ENCODE peak calls at places on chromosomes 12 and 14, in four cellular contexts. One of them, this sample, is unnamed.

GRCh38 chr14:42057176-42057575 is 450.5 kb downstream of the LRFN5 start:
- DNase-seq in WTC11: no peak
- DNase-seq in K562: no peak
- DNase-seq in HepG2: no peak
- DNase-seq in this sample: no peak

GRCh38 chr12:6603095-6603567 is 4.0 kb downstream of the CHD4 start:
- DNase-seq in WTC11: no peak
- DNase-seq in K562: no peak
- DNase-seq in HepG2: no peak
- DNase-seq in this sample: no peak

GRCh38 chr12:43861847-43862150 is 25.9 kb downstream of the TMEM117 start:
- DNase-seq in WTC11: no peak
- DNase-seq in K562: no peak
- DNase-seq in HepG2: no peak
- DNase-seq in this sample: no peak

GRCh38 chr12:2804390-2805145 is 7.9 kb upstream of the ITFG2 start:
- DNase-seq in WTC11: no peak
- DNase-seq in K562: no peak
- DNase-seq in HepG2: no peak
- DNase-seq in this sample: no peak

GRCh38 chr12:85448548-85449139 is 168.6 kb downstream of the ALX1 start:
- DNase-seq in WTC11: no peak
- DNase-seq in K562: no peak
- DNase-seq in HepG2: no peak
- DNase-seq in this sample: no peak

GRCh38 chr12:106046301-106046846 is 92.4 kb downstream of the NUAK1 start:
- DNase-seq in WTC11: no peak
- DNase-seq in K562: no peak
- DNase-seq in HepG2: no peak
- DNase-seq in this sample: no peak

GRCh38 chr12:94286580-94287244 is 138.3 kb downstream of the PLXNC1 start:
- DNase-seq in WTC11: no peak
- DNase-seq in K562: no peak
- DNase-seq in HepG2: no peak
- DNase-seq in this sample: no peak

GRCh38 chr12:73863541-73863940 is 674.1 kb upstream of the ATXN7L3B start:
- DNase-seq in WTC11: no peak
- DNase-seq in K562: no peak
- DNase-seq in HepG2: no peak
- DNase-seq in this sample: no peak

GRCh38 chr12:116880817-116881324 is 370 bp downstream of the HRK start:
- DNase-seq in WTC11: peak
- DNase-seq in K562: peak
- DNase-seq in HepG2: peak
- DNase-seq in this sample: peak
- TF ChIP-seq ELF4 in WTC11: no peak
- TF ChIP-seq ELF4 in K562: no peak
- TF ChIP-seq ELF4 in HepG2: no peak
- TF ChIP-seq ELF4 in this sample: no peak

GRCh38 chr12:5076761-5077160 is 33.1 kb downstream of the KCNA5 start:
- DNase-seq in WTC11: no peak
- DNase-seq in K562: no peak
- DNase-seq in HepG2: no peak
- DNase-seq in this sample: no peak

GRCh38 chr12:5083955-5084849 is 40.5 kb downstream of the KCNA5 start:
- DNase-seq in WTC11: no peak
- DNase-seq in K562: peak
- DNase-seq in HepG2: peak
- DNase-seq in this sample: peak

GRCh38 chr12:5085896-5086295 is 42.2 kb downstream of the KCNA5 start:
- DNase-seq in WTC11: no peak
- DNase-seq in K562: no peak
- DNase-seq in HepG2: no peak
- DNase-seq in this sample: no peak

GRCh38 chr12:5078423-5078822 is 34.7 kb downstream of the KCNA5 start:
- DNase-seq in WTC11: no peak
- DNase-seq in K562: no peak
- DNase-seq in HepG2: no peak
- DNase-seq in this sample: peak

GRCh38 chr12:5081016-5081415 is 37.3 kb downstream of the KCNA5 start:
- DNase-seq in WTC11: peak
- DNase-seq in K562: peak
- DNase-seq in HepG2: no peak
- DNase-seq in this sample: no peak
- TF ChIP-seq ELF4 in WTC11: no peak
- TF ChIP-seq ELF4 in K562: no peak
- TF ChIP-seq ELF4 in HepG2: no peak
- TF ChIP-seq ELF4 in this sample: no peak

DNA sequence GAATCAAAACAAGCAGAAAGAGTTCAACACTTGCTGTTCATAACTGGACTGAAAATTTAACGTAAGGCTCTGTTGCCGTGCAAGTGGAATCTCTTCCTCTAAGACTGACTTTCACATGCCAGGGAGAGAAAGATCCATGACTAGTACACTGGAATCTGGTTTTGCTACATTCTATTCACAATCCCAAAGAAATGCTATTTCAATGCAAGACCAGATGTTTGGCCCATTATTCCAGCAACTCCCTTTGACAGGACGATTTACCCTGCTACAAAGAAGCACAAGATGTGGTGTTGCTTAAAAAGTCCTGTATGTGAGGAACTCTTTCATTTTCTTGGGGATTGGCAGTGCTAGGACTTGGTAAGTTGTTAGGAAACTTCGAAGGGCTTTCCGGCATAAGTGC is 17.4 kb downstream of the RFC5 start:
- DNase-seq in WTC11: no peak
- DNase-seq in K562: no peak
- DNase-seq in HepG2: no peak
- DNase-seq in this sample: no peak
- TF ChIP-seq ELF4 in WTC11: no peak
- TF ChIP-seq ELF4 in K562: no peak
- TF ChIP-seq ELF4 in HepG2: no peak
- TF ChIP-seq ELF4 in this sample: no peak

GRCh38 chr12:100845095-100845494 is 50.5 kb downstream of the ANO4 start:
- DNase-seq in WTC11: no peak
- DNase-seq in K562: no peak
- DNase-seq in HepG2: peak
- DNase-seq in this sample: no peak
- TF ChIP-seq ELF4 in WTC11: no peak
- TF ChIP-seq ELF4 in K562: no peak
- TF ChIP-seq ELF4 in HepG2: no peak
- TF ChIP-seq ELF4 in this sample: no peak

GRCh38 chr12:16849473-16849872 is 243.5 kb upstream of the LMO3 start:
- DNase-seq in WTC11: no peak
- DNase-seq in K562: no peak
- DNase-seq in HepG2: no peak
- DNase-seq in this sample: no peak

GRCh38 chr12:16844875-16845274 is 238.9 kb upstream of the LMO3 start:
- DNase-seq in WTC11: peak
- DNase-seq in K562: no peak
- DNase-seq in HepG2: peak
- DNase-seq in this sample: no peak
- TF ChIP-seq ELF4 in WTC11: no peak
- TF ChIP-seq ELF4 in K562: no peak
- TF ChIP-seq ELF4 in HepG2: no peak
- TF ChIP-seq ELF4 in this sample: no peak

GRCh38 chr14:52258783-52259182 is 8.7 kb upstream of the PTGDR start:
- DNase-seq in WTC11: no peak
- DNase-seq in K562: no peak
- DNase-seq in HepG2: no peak
- DNase-seq in this sample: no peak

GRCh38 chr14:52254086-52254485 is 13.4 kb upstream of the PTGDR start:
- DNase-seq in WTC11: no peak
- DNase-seq in K562: no peak
- DNase-seq in HepG2: no peak
- DNase-seq in this sample: no peak

GRCh38 chr14:52248057-52248456 is 19.4 kb upstream of the PTGDR start:
- DNase-seq in WTC11: no peak
- DNase-seq in K562: no peak
- DNase-seq in HepG2: no peak
- DNase-seq in this sample: no peak

GRCh38 chr14:52251724-52252123 is 15.8 kb upstream of the PTGDR start:
- DNase-seq in WTC11: no peak
- DNase-seq in K562: no peak
- DNase-seq in HepG2: no peak
- DNase-seq in this sample: no peak

DNA sequence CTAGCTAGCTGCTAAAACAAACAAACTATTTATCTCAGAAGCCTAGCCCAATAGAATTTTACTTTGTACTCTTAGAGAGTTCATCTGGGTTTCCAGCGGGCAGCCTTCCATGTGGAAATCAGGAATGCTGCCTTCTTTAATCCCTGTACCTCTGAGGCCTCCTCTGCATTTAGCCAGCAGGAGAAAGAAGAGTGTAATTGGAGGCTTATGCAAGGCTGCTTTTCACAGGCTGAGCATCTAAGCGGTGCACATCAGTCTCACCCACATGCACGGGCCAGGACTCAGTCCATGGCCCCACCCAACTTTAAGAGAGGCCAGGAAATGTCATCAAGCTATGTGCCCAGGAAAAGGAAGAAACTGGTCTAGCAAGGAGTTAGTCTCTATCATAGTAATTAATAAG is 14.0 kb upstream of the PTGDR start:
- DNase-seq in WTC11: peak
- DNase-seq in K562: no peak
- DNase-seq in HepG2: no peak
- DNase-seq in this sample: no peak
- TF ChIP-seq ELF4 in WTC11: no peak
- TF ChIP-seq ELF4 in K562: no peak
- TF ChIP-seq ELF4 in HepG2: no peak
- TF ChIP-seq ELF4 in this sample: no peak

GRCh38 chr12:63083046-63083445 is 68.0 kb downstream of the AVPR1A start:
- DNase-seq in WTC11: no peak
- DNase-seq in K562: no peak
- DNase-seq in HepG2: peak
- DNase-seq in this sample: no peak

GRCh38 chr12:63075376-63076000 is 75.5 kb downstream of the AVPR1A start:
- DNase-seq in WTC11: no peak
- DNase-seq in K562: no peak
- DNase-seq in HepG2: no peak
- DNase-seq in this sample: no peak

GRCh38 chr12:63084501-63084900 is 66.5 kb downstream of the AVPR1A start:
- DNase-seq in WTC11: no peak
- DNase-seq in K562: no peak
- DNase-seq in HepG2: no peak
- DNase-seq in this sample: no peak

GRCh38 chr12:63078911-63079310 is 72.1 kb downstream of the AVPR1A start:
- DNase-seq in WTC11: no peak
- DNase-seq in K562: no peak
- DNase-seq in HepG2: no peak
- DNase-seq in this sample: no peak

DNA sequence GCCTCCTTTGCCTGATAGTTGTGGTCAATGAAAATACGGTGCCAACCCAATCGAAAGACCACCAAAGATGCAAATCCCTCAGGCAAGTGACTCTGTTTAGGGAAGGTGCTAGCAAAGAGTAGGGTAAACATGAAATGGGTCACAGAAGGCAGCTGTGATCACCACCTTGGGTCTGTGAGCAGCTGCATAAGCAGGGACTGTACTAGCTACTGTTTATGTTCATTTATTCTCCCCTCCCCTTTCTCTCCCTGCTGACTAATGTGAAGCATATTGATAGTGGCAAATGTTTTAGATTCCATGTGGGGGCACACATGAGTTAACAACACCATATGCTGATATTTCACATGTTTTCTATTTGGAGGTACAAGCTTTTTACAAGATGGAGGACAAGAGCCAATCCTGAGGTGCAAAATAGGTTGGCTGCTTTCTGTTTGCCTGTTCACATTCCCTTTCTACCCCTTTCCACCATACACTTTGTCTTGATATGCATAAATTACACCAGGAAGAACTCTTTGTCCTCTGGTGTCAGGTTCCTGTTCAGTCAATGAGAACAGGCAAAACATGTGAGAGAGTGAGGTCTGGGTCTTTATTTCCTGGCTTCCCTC is 71.1 kb downstream of the AVPR1A start:
- DNase-seq in WTC11: no peak
- DNase-seq in K562: no peak
- DNase-seq in HepG2: no peak
- DNase-seq in this sample: no peak
- TF ChIP-seq ELF4 in WTC11: no peak
- TF ChIP-seq ELF4 in K562: no peak
- TF ChIP-seq ELF4 in HepG2: no peak
- TF ChIP-seq ELF4 in this sample: no peak

This sample was measured in HEK293T.